ENCODE peak calls at places on chromosome 2, in six cellular contexts. One of them, this sample, is unnamed.
A peak's percentile ranks its signal among the peaks of the same experiment; 100 is the strongest.

GRCh38 chr2:86028763-86029381 is 76.8 kb downstream of the POLR1A start:
- DNase-seq in midbrain: no peak
- DNase-seq in GM04504: no peak
- DNase-seq in heart left ventricle: peak; percentile 96
- DNase-seq in HT-29: no peak
- DNase-seq in globus pallidus: no peak
- DNase-seq in this sample: no peak

GRCh38 chr2:54402350-54402749 is 53.8 kb upstream of the SPTBN1 start:
- DNase-seq in midbrain: no peak
- DNase-seq in GM04504: no peak
- DNase-seq in heart left ventricle: peak; percentile 84
- DNase-seq in HT-29: no peak
- DNase-seq in globus pallidus: no peak
- DNase-seq in this sample: no peak

GRCh38 chr2:107625982-107626381 is 200.7 kb upstream of the RGPD4 start:
- DNase-seq in midbrain: no peak
- DNase-seq in GM04504: no peak
- DNase-seq in heart left ventricle: no peak
- DNase-seq in HT-29: no peak
- DNase-seq in globus pallidus: no peak
- DNase-seq in this sample: no peak

GRCh38 chr2:103235283-103235682 is 473.5 kb downstream of the TMEM182 start:
- DNase-seq in midbrain: no peak
- DNase-seq in GM04504: no peak
- DNase-seq in heart left ventricle: no peak
- DNase-seq in HT-29: no peak
- DNase-seq in globus pallidus: no peak
- DNase-seq in this sample: no peak

GRCh38 chr2:132645176-132645575 is 24.8 kb downstream of the LYPD1 start:
- DNase-seq in midbrain: no peak
- DNase-seq in GM04504: no peak
- DNase-seq in heart left ventricle: no peak
- DNase-seq in HT-29: no peak
- DNase-seq in globus pallidus: no peak
- DNase-seq in this sample: peak; percentile 4

GRCh38 chr2:109560265-109560664 is 53.5 kb downstream of the SEPTIN10 start:
- DNase-seq in midbrain: no peak
- DNase-seq in GM04504: no peak
- DNase-seq in heart left ventricle: no peak
- DNase-seq in HT-29: peak; percentile 29
- DNase-seq in globus pallidus: no peak
- DNase-seq in this sample: no peak

GRCh38 chr2:246489-247145 is 17.2 kb downstream of the SH3YL1 start:
- DNase-seq in midbrain: peak; percentile 67
- DNase-seq in GM04504: peak; percentile 47
- DNase-seq in heart left ventricle: no peak
- DNase-seq in HT-29: peak; percentile 79
- DNase-seq in globus pallidus: peak; percentile 71
- DNase-seq in this sample: peak; percentile 44

GRCh38 chr2:64562148-64562784 is 38.1 kb downstream of the AFTPH start:
- DNase-seq in midbrain: no peak
- DNase-seq in GM04504: no peak
- DNase-seq in heart left ventricle: no peak
- DNase-seq in HT-29: peak; percentile 45
- DNase-seq in globus pallidus: no peak
- DNase-seq in this sample: no peak

GRCh38 chr2:96957299-96957698 is 29.1 kb downstream of the FAM178B start:
- DNase-seq in midbrain: no peak
- DNase-seq in GM04504: no peak
- DNase-seq in heart left ventricle: no peak
- DNase-seq in HT-29: no peak
- DNase-seq in globus pallidus: no peak
- DNase-seq in this sample: peak; percentile 93

GRCh38 chr2:70946832-70947442 is 11.2 kb downstream of the ATP6V1B1 start:
- DNase-seq in midbrain: peak; percentile 69
- DNase-seq in GM04504: peak; percentile 24
- DNase-seq in heart left ventricle: no peak
- DNase-seq in HT-29: peak; percentile 82
- DNase-seq in globus pallidus: peak; percentile 29
- DNase-seq in this sample: peak; percentile 73

GRCh38 chr2:107986278-107987217 is at the start of gene SLC5A7:
- DNase-seq in midbrain: no peak
- DNase-seq in GM04504: no peak
- DNase-seq in heart left ventricle: no peak
- DNase-seq in HT-29: no peak
- DNase-seq in globus pallidus: no peak
- DNase-seq in this sample: no peak

GRCh38 chr2:95004287-95004686 is 21.2 kb upstream of the MAL start:
- DNase-seq in midbrain: no peak
- DNase-seq in GM04504: no peak
- DNase-seq in heart left ventricle: no peak
- DNase-seq in HT-29: no peak
- DNase-seq in globus pallidus: no peak
- DNase-seq in this sample: no peak

GRCh38 chr2:23420840-23421476 is 36.0 kb downstream of the KLHL29 start:
- DNase-seq in midbrain: no peak
- DNase-seq in GM04504: no peak
- DNase-seq in heart left ventricle: no peak
- DNase-seq in HT-29: no peak
- DNase-seq in globus pallidus: no peak
- DNase-seq in this sample: no peak

GRCh38 chr2:127068351-127068741 is 38.6 kb downstream of the BIN1 start:
- DNase-seq in midbrain: no peak
- DNase-seq in GM04504: no peak
- DNase-seq in heart left ventricle: no peak
- DNase-seq in HT-29: no peak
- DNase-seq in globus pallidus: no peak
- DNase-seq in this sample: no peak

GRCh38 chr2:165238295-165238694 is 919 bp upstream of the SCN2A start:
- DNase-seq in midbrain: no peak
- DNase-seq in GM04504: peak; percentile 1
- DNase-seq in heart left ventricle: no peak
- DNase-seq in HT-29: peak; percentile 32
- DNase-seq in globus pallidus: no peak
- DNase-seq in this sample: no peak

GRCh38 chr2:206983156-206983875 is 44.0 kb downstream of the CPO start:
- DNase-seq in midbrain: peak; percentile 7
- DNase-seq in GM04504: no peak
- DNase-seq in heart left ventricle: peak; percentile 44
- DNase-seq in HT-29: no peak
- DNase-seq in globus pallidus: peak; percentile 33
- DNase-seq in this sample: peak; percentile 70

GRCh38 chr2:17156086-17156485 is 362.2 kb downstream of the RAD51AP2 start:
- DNase-seq in midbrain: no peak
- DNase-seq in GM04504: no peak
- DNase-seq in heart left ventricle: no peak
- DNase-seq in HT-29: no peak
- DNase-seq in globus pallidus: no peak
- DNase-seq in this sample: no peak

GRCh38 chr2:187658952-187659525 is 104.8 kb upstream of the TFPI start:
- DNase-seq in midbrain: no peak
- DNase-seq in GM04504: peak; percentile 3
- DNase-seq in heart left ventricle: no peak
- DNase-seq in HT-29: peak; percentile 54
- DNase-seq in globus pallidus: no peak
- DNase-seq in this sample: peak; percentile 26

GRCh38 chr2:208101716-208102631 is 22.4 kb downstream of the CRYGD start:
- DNase-seq in midbrain: peak; percentile 39
- DNase-seq in GM04504: no peak
- DNase-seq in heart left ventricle: no peak
- DNase-seq in HT-29: peak; percentile 55
- DNase-seq in globus pallidus: peak; percentile 31
- DNase-seq in this sample: peak; percentile 53

GRCh38 chr2:183465048-183465447 is 340.8 kb downstream of the NUP35 start:
- DNase-seq in midbrain: no peak
- DNase-seq in GM04504: no peak
- DNase-seq in heart left ventricle: no peak
- DNase-seq in HT-29: no peak
- DNase-seq in globus pallidus: no peak
- DNase-seq in this sample: no peak

GRCh38 chr2:99852376-99852934 is 289.9 kb downstream of the AFF3 start:
- DNase-seq in midbrain: no peak
- DNase-seq in GM04504: no peak
- DNase-seq in heart left ventricle: no peak
- DNase-seq in HT-29: no peak
- DNase-seq in globus pallidus: no peak
- DNase-seq in this sample: peak; percentile 50

GRCh38 chr2:168378960-168379669 is 77.0 kb upstream of the CERS6 start:
- DNase-seq in midbrain: no peak
- DNase-seq in GM04504: no peak
- DNase-seq in heart left ventricle: no peak
- DNase-seq in HT-29: no peak
- DNase-seq in globus pallidus: no peak
- DNase-seq in this sample: no peak

GRCh38 chr2:64283641-64284371 is 139.6 kb upstream of the PELI1 start:
- DNase-seq in midbrain: no peak
- DNase-seq in GM04504: peak; percentile 53
- DNase-seq in heart left ventricle: no peak
- DNase-seq in HT-29: no peak
- DNase-seq in globus pallidus: no peak
- DNase-seq in this sample: no peak

GRCh38 chr2:164388511-164388910 is 232.8 kb downstream of the GRB14 start:
- DNase-seq in midbrain: no peak
- DNase-seq in GM04504: peak; percentile 38
- DNase-seq in heart left ventricle: no peak
- DNase-seq in HT-29: peak; percentile 67
- DNase-seq in globus pallidus: no peak
- DNase-seq in this sample: no peak

GRCh38 chr2:28048341-28048740 is 157.8 kb downstream of the BABAM2 start:
- DNase-seq in midbrain: no peak
- DNase-seq in GM04504: no peak
- DNase-seq in heart left ventricle: no peak
- DNase-seq in HT-29: no peak
- DNase-seq in globus pallidus: no peak
- DNase-seq in this sample: no peak

GRCh38 chr2:222239945-222240675 is 58.7 kb downstream of the PAX3 start:
- DNase-seq in midbrain: no peak
- DNase-seq in GM04504: no peak
- DNase-seq in heart left ventricle: peak; percentile 30
- DNase-seq in HT-29: no peak
- DNase-seq in globus pallidus: no peak
- DNase-seq in this sample: no peak

GRCh38 chr2:95346738-95347671 is 49.9 kb downstream of the KCNIP3 start:
- DNase-seq in midbrain: no peak
- DNase-seq in GM04504: no peak
- DNase-seq in heart left ventricle: peak; percentile 46
- DNase-seq in HT-29: no peak
- DNase-seq in globus pallidus: no peak
- DNase-seq in this sample: no peak

GRCh38 chr2:222670191-222671038 is 1.0 kb upstream of the MOGAT1 start:
- DNase-seq in midbrain: no peak
- DNase-seq in GM04504: no peak
- DNase-seq in heart left ventricle: no peak
- DNase-seq in HT-29: no peak
- DNase-seq in globus pallidus: no peak
- DNase-seq in this sample: no peak

GRCh38 chr2:12419803-12420202 is 296.9 kb upstream of the TRIB2 start:
- DNase-seq in midbrain: no peak
- DNase-seq in GM04504: no peak
- DNase-seq in heart left ventricle: no peak
- DNase-seq in HT-29: no peak
- DNase-seq in globus pallidus: no peak
- DNase-seq in this sample: no peak

GRCh38 chr2:80496770-80497169 is 192.2 kb upstream of the LRRTM1 start:
- DNase-seq in midbrain: no peak
- DNase-seq in GM04504: peak; percentile 17
- DNase-seq in heart left ventricle: no peak
- DNase-seq in HT-29: peak; percentile 61
- DNase-seq in globus pallidus: no peak
- DNase-seq in this sample: no peak

GRCh38 chr2:7950035-7950612 is 731.7 kb upstream of the ID2 start:
- DNase-seq in midbrain: no peak
- DNase-seq in GM04504: no peak
- DNase-seq in heart left ventricle: no peak
- DNase-seq in HT-29: no peak
- DNase-seq in globus pallidus: no peak
- DNase-seq in this sample: no peak

GRCh38 chr2:101446869-101447268 is 28.0 kb downstream of the RFX8 start:
- DNase-seq in midbrain: no peak
- DNase-seq in GM04504: peak; percentile 67
- DNase-seq in heart left ventricle: no peak
- DNase-seq in HT-29: no peak
- DNase-seq in globus pallidus: no peak
- DNase-seq in this sample: no peak

GRCh38 chr2:202821538-202822160 is 49.9 kb downstream of the ICA1L start:
- DNase-seq in midbrain: no peak
- DNase-seq in GM04504: no peak
- DNase-seq in heart left ventricle: no peak
- DNase-seq in HT-29: no peak
- DNase-seq in globus pallidus: no peak
- DNase-seq in this sample: peak; percentile 79

GRCh38 chr2:74625658-74626425 is 22.3 kb downstream of the M1AP start:
- DNase-seq in midbrain: no peak
- DNase-seq in GM04504: no peak
- DNase-seq in heart left ventricle: no peak
- DNase-seq in HT-29: peak; percentile 5
- DNase-seq in globus pallidus: no peak
- DNase-seq in this sample: peak; percentile 18

GRCh38 chr2:127588241-127588640 is 52.8 kb downstream of the MYO7B start:
- DNase-seq in midbrain: no peak
- DNase-seq in GM04504: no peak
- DNase-seq in heart left ventricle: no peak
- DNase-seq in HT-29: no peak
- DNase-seq in globus pallidus: no peak
- DNase-seq in this sample: no peak

GRCh38 chr2:224574423-224575084 is 10.6 kb downstream of the CUL3 start:
- DNase-seq in midbrain: no peak
- DNase-seq in GM04504: no peak
- DNase-seq in heart left ventricle: no peak
- DNase-seq in HT-29: no peak
- DNase-seq in globus pallidus: no peak
- DNase-seq in this sample: no peak

GRCh38 chr2:37653805-37654378 is 17.6 kb downstream of the CDC42EP3 start:
- DNase-seq in midbrain: no peak
- DNase-seq in GM04504: no peak
- DNase-seq in heart left ventricle: peak; percentile 86
- DNase-seq in HT-29: no peak
- DNase-seq in globus pallidus: no peak
- DNase-seq in this sample: no peak